ENCODE peak calls at places on chromosomes 4 and X, in five cellular contexts. D is H1, Y is neuronal stem cell, W is trophoblast cell, C is mesenchymal stem cell. S is an unnamed sample.

GRCh38 chr4:121799888-121800501 is 1.1 kb upstream of the EXOSC9 start:
- DNase-seq in D (no peak), Y (no peak), W (no peak), C (no peak), S (no peak)

GRCh38 chr4:54440394-54441223 is 211.5 kb downstream of the PDGFRA start:
- DNase-seq in D (no peak), Y (peak; percentile 47), W (peak; percentile 55), C (peak; percentile 54), S (no peak)

GRCh38 chrX:103356023-103356798 is at the start of gene TCEAL9:
- DNase-seq in D (no peak), Y (no peak), W (peak; percentile 59), C (peak; percentile 84), S (peak; percentile 78)

GRCh38 chr4:1409079-1409805 is 3.0 kb upstream of the NKX1-1 start:
- DNase-seq in D (no peak), Y (no peak), W (no peak), C (no peak), S (no peak)

GRCh38 chrX:13258052-13258444 is 61.8 kb downstream of the ATXN3L start:
- DNase-seq in D (no peak), Y (no peak), W (no peak), C (no peak), S (no peak)

GRCh38 chrX:100695991-100696390 is 35.9 kb downstream of the SYTL4 start:
- DNase-seq in D (no peak), Y (no peak), W (peak; percentile 63), C (no peak), S (no peak)

GRCh38 chr4:122450847-122451246 is 5.7 kb downstream of the IL2 start:
- DNase-seq in D (peak; percentile 49), Y (peak; percentile 29), W (peak; percentile 43), C (peak; percentile 33), S (peak; percentile 82)

GRCh38 chr4:55251352-55251751 is 94.7 kb upstream of the SRD5A3 start:
- DNase-seq in D (no peak), Y (no peak), W (no peak), C (no peak), S (no peak)

GRCh38 chrX:118595501-118596042 is 100.0 kb downstream of the DOCK11 start:
- DNase-seq in D (no peak), Y (no peak), W (no peak), C (no peak), S (no peak)

GRCh38 chr4:30863031-30863430 is 142.9 kb downstream of the PCDH7 start:
- DNase-seq in D (no peak), Y (no peak), W (no peak), C (no peak), S (no peak)

GRCh38 chrX:72620550-72621145 is 48.0 kb upstream of the HDAC8 start:
- DNase-seq in D (no peak), Y (no peak), W (peak; percentile 87), C (peak; percentile 91), S (no peak)

GRCh38 chr4:140309124-140309870 is 64.1 kb upstream of the SCOC start:
- DNase-seq in D (no peak), Y (no peak), W (peak; percentile 43), C (no peak), S (peak; percentile 47)

GRCh38 chrX:63934791-63935190 is 149.8 kb upstream of the ARHGEF9 start:
- DNase-seq in D (peak; percentile 39), Y (no peak), W (no peak), C (no peak), S (peak; percentile 40)

GRCh38 chr4:14168919-14169318 is 541.4 kb upstream of the BOD1L1 start:
- DNase-seq in D (no peak), Y (no peak), W (peak; percentile 34), C (peak; percentile 82), S (no peak)

GRCh38 chr4:157225096-157225495 is 4.6 kb downstream of the GRIA2 start:
- DNase-seq in D (no peak), Y (no peak), W (no peak), C (no peak), S (no peak)

GRCh38 chr4:146382194-146382593 is 139.5 kb downstream of the SLC10A7 start:
- DNase-seq in D (no peak), Y (no peak), W (no peak), C (peak; percentile 10), S (no peak)

GRCh38 chrX:121000589-121000988 is 15.0 kb upstream of the CT47A1 start:
- DNase-seq in D (no peak), Y (no peak), W (peak; percentile 65), C (no peak), S (no peak)

GRCh38 chr4:127379499-127379898 is 253.3 kb upstream of the INTU start:
- DNase-seq in D (no peak), Y (no peak), W (no peak), C (no peak), S (no peak)

GRCh38 chrX:49308604-49309269 is 5.3 kb downstream of the GAGE10 start:
- DNase-seq in D (no peak), Y (no peak), W (no peak), C (peak; percentile 14), S (no peak)

GRCh38 chrX:71098302-71098701 is 2.7 kb downstream of the FOXO4 start:
- DNase-seq in D (no peak), Y (no peak), W (peak; percentile 46), C (peak; percentile 63), S (no peak)

GRCh38 chr4:132056466-132056865 is 1092.6 kb upstream of the PCDH10 start:
- DNase-seq in D (no peak), Y (no peak), W (no peak), C (no peak), S (no peak)

GRCh38 chrX:47802589-47802988 is 34.1 kb upstream of the ZNF81 start:
- DNase-seq in D (no peak), Y (no peak), W (no peak), C (no peak), S (no peak)

GRCh38 chrX:31988975-31989374 is 917.1 kb upstream of the FTHL17 start:
- DNase-seq in D (no peak), Y (no peak), W (no peak), C (no peak), S (no peak)

GRCh38 chr4:124025423-124025822 is 628.8 kb downstream of the SPRY1 start:
- DNase-seq in D (no peak), Y (no peak), W (no peak), C (no peak), S (no peak)

GRCh38 chr4:133154725-133155124 is 5.6 kb downstream of the PCDH10 start:
- DNase-seq in D (no peak), Y (no peak), W (peak; percentile 62), C (peak; percentile 52), S (no peak)

GRCh38 chr4:139208404-139208945 is 31.5 kb upstream of the ELF2 start:
- DNase-seq in D (no peak), Y (no peak), W (peak; percentile 86), C (peak; percentile 90), S (no peak)

GRCh38 chrX:66018585-66019309 is 21.1 kb downstream of the VSIG4 start:
- DNase-seq in D (no peak), Y (no peak), W (no peak), C (no peak), S (no peak)

GRCh38 chr4:39933689-39934590 is 43.8 kb downstream of the PDS5A start:
- DNase-seq in D (no peak), Y (no peak), W (peak; percentile 25), C (peak; percentile 44), S (no peak)

GRCh38 chr4:183875251-183875825 is 29.8 kb upstream of the STOX2 start:
- DNase-seq in D (no peak), Y (no peak), W (no peak), C (no peak), S (no peak)

DNA sequence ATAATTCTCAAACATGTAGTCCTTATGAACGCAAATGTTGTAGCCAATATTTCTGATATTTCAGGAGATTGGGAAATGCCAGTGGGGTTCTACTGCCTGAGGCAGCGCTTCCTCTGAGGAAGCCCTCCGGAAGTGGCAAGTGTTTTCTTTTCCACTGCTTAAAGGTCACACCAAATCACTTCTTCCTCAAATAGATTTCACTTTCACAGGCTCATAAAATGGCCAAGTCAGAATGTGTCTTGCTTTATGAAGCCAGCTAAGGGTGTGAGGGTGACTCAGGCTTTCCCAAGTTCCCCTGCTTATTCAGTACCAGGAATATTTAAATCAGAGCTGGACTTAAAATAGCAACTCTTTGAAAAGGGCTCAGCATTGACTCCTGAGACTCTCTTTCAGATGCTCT is 514.2 kb upstream of the DIPK2B start:
- DNase-seq in D (no peak), Y (no peak), W (peak; percentile 21), C (peak; percentile 79), S (no peak)
- H3K14ac ChIP-seq in D (no peak overlapping the region), Y (no peak overlapping the region), W (no peak overlapping the region), C (no peak overlapping the region), S (no peak overlapping the region)

DNA sequence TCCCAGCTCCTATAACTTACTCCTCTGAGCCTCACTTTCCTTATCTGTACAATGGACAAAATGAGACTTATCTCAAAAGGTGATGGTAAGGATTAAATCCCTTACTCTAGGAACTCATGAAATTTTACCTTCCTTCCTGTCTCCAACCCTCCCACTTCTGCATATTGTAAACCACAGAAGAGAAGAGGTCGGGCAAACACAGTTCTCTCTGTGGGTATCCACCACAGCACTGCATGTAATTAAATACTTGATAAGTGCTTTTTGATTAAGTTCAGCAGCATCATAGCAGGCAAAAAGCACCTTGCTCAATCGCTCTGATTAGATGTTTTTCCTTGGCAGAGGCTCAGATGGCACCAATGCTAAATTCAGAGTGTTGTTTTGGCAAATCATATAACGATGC is 17.3 kb upstream of the TMEM192 start:
- DNase-seq in D (no peak), Y (no peak), W (no peak), C (no peak), S (no peak)
- H2BK12ac ChIP-seq in D (no peak overlapping the region), Y (no peak overlapping the region), W (no peak overlapping the region), C (no peak overlapping the region), S (no peak overlapping the region)

DNA sequence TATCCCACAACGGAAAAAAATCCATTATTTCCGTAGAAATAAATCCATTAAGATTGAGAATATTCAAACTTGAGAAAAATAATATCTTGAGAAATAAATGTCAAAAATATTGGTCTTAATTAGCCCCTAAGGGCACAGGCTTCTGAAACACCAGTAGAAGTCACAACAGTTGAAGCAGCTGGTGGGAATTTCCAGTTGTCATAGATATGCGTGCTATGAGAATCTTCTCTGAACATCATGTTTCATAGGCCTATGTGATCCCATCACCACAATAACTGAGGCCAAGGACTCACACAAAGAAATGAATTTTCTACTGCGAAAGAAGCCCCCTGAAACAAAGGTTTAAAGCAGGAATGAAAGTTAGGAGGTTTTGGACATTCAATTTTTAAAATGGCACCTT is 292.0 kb downstream of the DTHD1 start:
- DNase-seq in D (no peak), Y (no peak), W (no peak), C (no peak), S (no peak)
- H3K14ac ChIP-seq in D (no peak overlapping the region), Y (no peak overlapping the region), W (no peak overlapping the region), C (no peak overlapping the region), S (no peak overlapping the region)

DNA sequence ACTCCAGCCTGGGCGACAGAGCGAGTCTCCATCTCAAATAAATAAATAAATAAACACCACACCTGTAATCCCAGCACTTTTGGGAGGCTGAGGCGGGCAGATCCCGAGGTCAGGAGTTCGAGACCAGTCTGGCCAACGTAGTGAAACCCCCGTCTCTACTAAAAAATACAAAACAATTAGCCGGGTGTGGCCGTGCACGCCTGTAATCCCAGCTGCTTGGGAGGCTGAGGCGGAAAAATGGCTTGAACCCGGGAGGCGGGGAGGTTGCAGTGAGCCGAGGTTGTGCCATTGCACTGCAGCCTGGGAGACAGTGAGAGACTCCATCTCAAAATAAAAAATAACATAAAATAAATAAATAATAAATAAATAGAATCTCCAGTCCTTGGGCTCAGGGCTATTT is 185.8 kb downstream of the SHOX start:
- DNase-seq in D (no peak), Y (no peak), W (no peak), C (no peak), S (no peak)
- H2BK12ac ChIP-seq in D (no peak overlapping the region), Y (no peak overlapping the region), W (no peak overlapping the region), C (no peak overlapping the region), S (no peak overlapping the region)

S was measured in H9.